ENCODE peak calls at places on chromosomes 13 and 19, in nine cellular contexts. E, W, F, D, K, V, J, Q and U are unnamed samples.

GRCh38 chr13:81326913-81327312 is 986.0 kb upstream of the SPRY2 start:
- DNase-seq in W (no peak), D (no peak), V (no peak), J (no peak), E (no peak), K (no peak), Q (no peak), F (no peak), U (no peak)

GRCh38 chr13:75836441-75836840 is 200.3 kb downstream of the LMO7 start:
- DNase-seq in V (no peak), Q (no peak), J (peak; percentile 23), F (no peak), W (no peak), K (peak; percentile 34), D (no peak), E (no peak), U (no peak)

GRCh38 chr13:66312312-66313087 is 917.6 kb downstream of the PCDH9 start:
- DNase-seq in E (no peak), W (no peak), J (peak; percentile 44), K (no peak), F (no peak), V (no peak), Q (no peak), D (no peak), U (no peak)

GRCh38 chr13:97385146-97385545 is 48.8 kb upstream of the RAP2A start:
- DNase-seq in J (no peak), D (no peak), K (no peak), Q (no peak), W (no peak), E (no peak), V (no peak), F (no peak), U (no peak)

GRCh38 chr13:33441015-33441414 is 155.5 kb upstream of the STARD13 start:
- DNase-seq in J (peak; percentile 48), W (no peak), F (no peak), E (peak; percentile 33), K (no peak), Q (no peak), D (no peak), V (no peak), U (no peak)

GRCh38 chr13:100478107-100478809 is 110.3 kb downstream of the GGACT start:
- DNase-seq in F (no peak), V (no peak), D (no peak), K (no peak), E (no peak), J (no peak), Q (no peak), W (no peak), U (no peak)

GRCh38 chr19:32498641-32499200 is 82.3 kb upstream of the PDCD5 start:
- DNase-seq in Q (no peak), D (no peak), E (no peak), F (no peak), W (no peak), K (no peak), V (no peak), J (no peak), U (no peak)

GRCh38 chr19:10271543-10272086 is 695 bp downstream of the ICAM1 start:
- DNase-seq in W (no peak), D (no peak), V (no peak), J (peak; percentile 43), E (no peak), K (no peak), Q (no peak), F (peak; percentile 54), U (no peak)

GRCh38 chr19:19551862-19552192 is 13.8 kb downstream of the CILP2 start:
- DNase-seq in K (no peak), Q (no peak), E (no peak), W (no peak), V (no peak), D (no peak), J (no peak), F (no peak), U (no peak)

GRCh38 chr19:13954185-13954584 is 1.9 kb downstream of the DCAF15 start:
- DNase-seq in W (no peak), K (no peak), E (no peak), F (no peak), J (no peak), D (no peak), V (no peak), Q (no peak), U (no peak)

GRCh38 chr13:23715762-23716235 is 145.6 kb downstream of the TNFRSF19 start:
- DNase-seq in W (no peak), K (no peak), V (no peak), E (peak; percentile 43), F (no peak), D (no peak), Q (peak; percentile 40), J (no peak), U (no peak)
- TF ChIP-seq CTCF in W (no peak), K (no peak), V (no peak), E (peak; percentile 31), F (no peak), D (peak; percentile 32), Q (no peak), J (no peak), U (no peak)

DNA sequence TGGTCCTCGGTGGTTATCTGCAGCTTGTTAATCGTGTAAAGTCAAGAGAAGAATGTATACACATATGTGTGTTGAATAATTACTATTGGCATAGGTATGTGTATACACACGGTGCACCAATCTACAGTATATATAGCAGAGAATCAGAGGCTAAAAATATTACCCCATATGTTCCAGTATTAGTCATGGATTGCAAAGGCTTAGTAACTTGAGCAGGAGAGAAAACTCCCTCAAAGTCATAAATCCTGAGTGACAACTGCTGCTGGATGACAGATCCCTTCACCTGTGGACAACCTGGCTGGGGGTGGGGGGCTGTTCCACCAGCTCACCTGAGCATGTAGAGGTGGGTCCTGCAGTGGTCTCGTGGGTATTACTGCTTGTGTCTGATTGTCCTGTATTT is 185.0 kb downstream of the ZNF536 start:
- DNase-seq in F (no peak), D (no peak), Q (no peak), W (no peak), J (no peak), V (no peak), K (no peak), E (no peak), U (no peak)
- TF ChIP-seq CTCF in F (no peak), D (no peak), Q (no peak), W (no peak), J (no peak), V (no peak), K (no peak), E (no peak), U (no peak)

GRCh38 chr19:8128551-8128950 is 20.8 kb downstream of the FBN3 start:
- DNase-seq in W (no peak), K (no peak), D (no peak), E (no peak), F (no peak), V (no peak), Q (no peak), J (no peak), U (no peak)

GRCh38 chr19:8126511-8126910 is 22.9 kb downstream of the FBN3 start:
- DNase-seq in F (no peak), E (no peak), Q (no peak), J (no peak), W (no peak), K (no peak), V (no peak), D (no peak), U (no peak)

GRCh38 chr19:8127311-8127710 is 22.1 kb downstream of the FBN3 start:
- DNase-seq in D (no peak), W (no peak), K (no peak), F (no peak), V (no peak), E (no peak), Q (no peak), J (no peak), U (no peak)

GRCh38 chr19:8131517-8131916 is 17.9 kb downstream of the FBN3 start:
- DNase-seq in K (no peak), E (no peak), Q (no peak), W (no peak), J (no peak), F (no peak), D (no peak), V (no peak), U (no peak)

DNA sequence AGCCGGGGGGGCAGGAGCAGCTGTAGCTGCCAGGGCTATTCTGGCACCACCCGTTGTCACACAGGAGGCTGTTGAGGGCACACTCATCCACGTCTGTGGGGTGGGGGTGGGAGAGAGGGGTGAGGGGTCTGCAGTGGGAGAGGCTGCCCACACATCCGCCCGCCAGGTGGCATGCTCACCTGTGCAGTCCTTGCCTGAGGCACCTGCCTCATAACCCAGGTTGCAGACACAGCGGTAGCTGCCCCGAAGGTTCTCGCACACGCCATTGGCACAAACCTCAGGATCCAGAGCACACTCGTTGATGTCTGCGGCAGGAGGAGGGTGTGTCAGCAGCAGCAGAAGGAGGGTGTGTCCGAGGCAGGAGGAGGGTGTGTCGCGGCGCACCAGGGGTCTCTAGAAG is 20.3 kb downstream of the FBN3 start:
- DNase-seq in Q (no peak), E (peak; percentile 37), D (no peak), F (no peak), J (no peak), W (no peak), K (no peak), V (no peak), U (no peak)
- TF ChIP-seq CTCF in Q (no peak), E (no peak), D (no peak), F (no peak), J (no peak), W (no peak), K (no peak), V (no peak), U (no peak)

DNA sequence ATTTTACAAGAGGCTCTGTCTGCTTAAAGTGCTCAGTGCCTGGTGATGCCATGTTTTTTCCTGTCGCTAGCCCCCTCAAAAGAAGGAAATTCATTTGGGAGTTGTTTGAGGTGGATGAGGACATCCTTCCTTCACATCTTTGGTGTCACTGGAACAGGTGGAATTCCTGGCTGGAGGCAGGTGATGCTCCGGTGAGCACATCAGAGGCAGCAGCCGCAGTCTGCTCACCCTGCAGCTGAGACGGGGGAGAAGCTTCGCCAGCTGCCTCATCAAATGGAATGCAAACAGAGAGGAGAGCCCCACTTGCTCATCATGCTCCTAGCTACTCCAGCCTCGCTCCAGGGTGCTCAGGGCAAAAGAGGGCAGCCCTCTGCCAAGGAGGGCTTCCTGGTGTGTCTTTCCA is 74.1 kb upstream of the UBL3 start:
- DNase-seq in Q (no peak), F (no peak), W (no peak), D (no peak), J (no peak), E (no peak), K (no peak), V (no peak), U (no peak)
- TF ChIP-seq CTCF in Q (peak; percentile 34), F (no peak), W (no peak), D (peak; percentile 0), J (no peak), E (no peak), K (no peak), V (no peak), U (no peak)

GRCh38 chr19:45591004-45591637 is 6.5 kb upstream of the OPA3 start:
- DNase-seq in Q (peak; percentile 48), V (no peak), K (no peak), J (peak; percentile 73), E (peak; percentile 62), W (no peak), F (no peak), D (peak; percentile 43), U (no peak)
- TF ChIP-seq CTCF in Q (no peak), V (no peak), K (no peak), J (peak; percentile 59), E (peak; percentile 34), W (no peak), F (peak; percentile 31), D (peak; percentile 56), U (no peak)

GRCh38 chr13:44241638-44242037 is 132.0 kb upstream of the SERP2 start:
- DNase-seq in F (no peak), E (no peak), Q (no peak), V (no peak), D (no peak), J (no peak), K (no peak), W (no peak), U (no peak)
- TF ChIP-seq CTCF in F (no peak), E (no peak), Q (no peak), V (no peak), D (no peak), J (no peak), K (no peak), W (no peak), U (no peak)